ENCODE peak calls at places on chromosomes 6 and 20, in four cellular contexts. A is HepG2, X is WTC11, F is K562. D is an unnamed sample.

GRCh38 chr20:63819224-63819917 is 11.7 kb downstream of the ZBTB46 start:
- DNase-seq in A (peak; percentile 72), X (no peak), F (peak; percentile 61), D (peak; percentile 46)

GRCh38 chr6:99016355-99016754 is 68.6 kb upstream of the FBXL4 start:
- DNase-seq in A (no peak), X (no peak), F (no peak), D (no peak)

GRCh38 chr20:38144608-38145093 is 20.4 kb downstream of the TGM2 start:
- DNase-seq in A (no peak), X (no peak), F (no peak), D (no peak)

GRCh38 chr20:41048475-41049242 is 20.0 kb downstream of the TOP1 start:
- DNase-seq in A (no peak), X (no peak), F (no peak), D (no peak)

GRCh38 chr6:14317616-14318015 is 200.0 kb downstream of the CD83 start:
- DNase-seq in A (no peak), X (no peak), F (no peak), D (no peak)

GRCh38 chr20:18984238-18985200 is 170.9 kb downstream of the SCP2D1 start:
- DNase-seq in A (no peak), X (no peak), F (peak; percentile 22), D (no peak)

GRCh38 chr6:40804905-40805304 is 217.7 kb upstream of the LRFN2 start:
- DNase-seq in A (no peak), X (peak; percentile 33), F (no peak), D (peak; percentile 17)

GRCh38 chr6:113805836-113806500 is 51.2 kb upstream of the MARCKS start:
- DNase-seq in A (no peak), X (no peak), F (no peak), D (no peak)

GRCh38 chr6:30518505-30518850 is 29.2 kb downstream of the HLA-E start:
- DNase-seq in A (peak; percentile 20), X (no peak), F (no peak), D (no peak)

GRCh38 chr20:1651268-1651667 is 6.3 kb downstream of the SIRPG start:
- DNase-seq in A (no peak), X (no peak), F (no peak), D (no peak)

GRCh38 chr20:62122659-62123449 is 579 bp downstream of the LSM14B start:
- DNase-seq in A (no peak), X (no peak), F (peak; percentile 82), D (peak; percentile 21)

GRCh38 chr6:137432054-137432545 is 62.1 kb downstream of the OLIG3 start:
- DNase-seq in A (no peak), X (no peak), F (no peak), D (no peak)

GRCh38 chr6:138544521-138544920 is 45.2 kb upstream of the NHSL1 start:
- DNase-seq in A (no peak), X (no peak), F (no peak), D (no peak)

GRCh38 chr6:106315765-106316375 is 9.7 kb downstream of the ATG5 start:
- DNase-seq in A (no peak), X (no peak), F (peak; percentile 15), D (no peak)

GRCh38 chr6:42419490-42420280 is 32.0 kb downstream of the TRERF1 start:
- DNase-seq in A (no peak), X (no peak), F (no peak), D (no peak)

GRCh38 chr20:20212675-20213096 is 155.2 kb upstream of the INSM1 start:
- DNase-seq in A (no peak), X (no peak), F (no peak), D (no peak)

GRCh38 chr6:161542581-161542980 is 268.7 kb upstream of the AGPAT4 start:
- DNase-seq in A (no peak), X (no peak), F (no peak), D (no peak)

GRCh38 chr6:158718431-158719126 is 68.7 kb downstream of the SYTL3 start:
- DNase-seq in A (peak; percentile 38), X (peak; percentile 76), F (peak; percentile 66), D (peak; percentile 76)

GRCh38 chr6:15441215-15441868 is 195.5 kb downstream of the JARID2 start:
- DNase-seq in A (peak; percentile 65), X (peak; percentile 42), F (peak; percentile 50), D (peak; percentile 64)

GRCh38 chr6:75421316-75422023 is 72.1 kb downstream of the FILIP1 start:
- DNase-seq in A (no peak), X (no peak), F (no peak), D (no peak)

GRCh38 chr6:149484733-149485700 is at the start of gene ZC3H12D:
- DNase-seq in A (peak; percentile 91), X (no peak), F (no peak), D (no peak)

GRCh38 chr6:11263185-11263817 is 30.8 kb upstream of the NEDD9 start:
- DNase-seq in A (peak; percentile 44), X (no peak), F (no peak), D (no peak)

GRCh38 chr6:135030532-135031178 is 24.0 kb downstream of the HBS1L start:
- DNase-seq in A (no peak), X (no peak), F (no peak), D (no peak)

GRCh38 chr6:48447251-48447650 is 336.3 kb upstream of the PTCHD4 start:
- DNase-seq in A (no peak), X (no peak), F (no peak), D (no peak)

GRCh38 chr6:139265512-139266190 is 26.1 kb downstream of the TXLNB start:
- DNase-seq in A (no peak), X (no peak), F (no peak), D (no peak)

GRCh38 chr6:115514656-115515055 is 546.0 kb downstream of the FRK start:
- DNase-seq in A (no peak), X (no peak), F (no peak), D (no peak)

GRCh38 chr6:73285674-73286283 is 22.8 kb upstream of the KHDC1 start:
- DNase-seq in A (peak; percentile 25), X (no peak), F (peak; percentile 56), D (peak; percentile 44)

GRCh38 chr6:156748504-156748903 is 28.7 kb upstream of the ARID1B start:
- DNase-seq in A (no peak), X (no peak), F (no peak), D (no peak)

GRCh38 chr6:149840345-149841075 is 23.6 kb downstream of the LRP11 start:
- DNase-seq in A (peak; percentile 82), X (peak; percentile 79), F (peak; percentile 72), D (peak; percentile 71)

GRCh38 chr6:91653954-91654843 is 1067.3 kb upstream of the MAP3K7 start:
- DNase-seq in A (no peak), X (no peak), F (no peak), D (no peak)

GRCh38 chr6:43992783-43993505 is 134.3 kb downstream of the MRPL14 start:
- DNase-seq in A (no peak), X (no peak), F (no peak), D (no peak)
- TF ChIP-seq ELF4 in A (no peak), X (no peak), F (no peak), D (no peak)

DNA sequence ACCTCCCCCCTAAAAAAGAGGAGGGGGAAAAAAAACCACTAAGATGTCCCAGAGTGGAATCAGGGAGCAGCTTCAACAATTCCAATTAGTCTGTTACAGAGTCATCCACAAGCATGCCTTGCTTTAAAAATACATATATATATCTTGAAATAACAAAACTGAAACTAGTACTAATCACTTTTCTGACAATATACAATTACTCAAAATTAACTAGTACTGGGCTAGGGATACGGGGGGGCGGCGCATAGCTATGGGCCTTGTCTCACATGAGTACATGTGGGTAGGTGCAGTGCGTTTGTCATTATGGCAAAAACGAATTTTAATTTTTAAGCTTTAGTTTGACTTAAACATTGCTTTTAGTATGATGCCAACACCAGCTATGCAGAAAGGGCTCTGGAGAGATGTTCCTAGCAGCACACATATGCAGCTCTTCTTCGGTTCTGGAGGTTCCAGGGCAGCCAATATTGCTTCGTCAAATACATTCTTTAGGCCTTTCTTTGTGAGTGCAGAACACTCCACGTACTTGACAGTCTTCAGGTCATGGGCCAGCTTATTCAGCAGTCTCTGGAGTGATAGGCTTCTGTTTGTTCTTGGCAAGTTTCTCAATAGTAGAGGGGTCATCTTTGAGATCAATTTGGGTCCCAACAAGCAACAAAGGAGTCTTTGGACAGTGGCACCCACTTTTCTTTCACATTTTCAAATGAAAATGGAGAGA is 38.8 kb downstream of the ITCH start:
- DNase-seq in A (peak; percentile 44), X (no peak), F (no peak), D (no peak)
- TF ChIP-seq ELF4 in A (no peak), X (no peak), F (no peak), D (no peak)

DNA sequence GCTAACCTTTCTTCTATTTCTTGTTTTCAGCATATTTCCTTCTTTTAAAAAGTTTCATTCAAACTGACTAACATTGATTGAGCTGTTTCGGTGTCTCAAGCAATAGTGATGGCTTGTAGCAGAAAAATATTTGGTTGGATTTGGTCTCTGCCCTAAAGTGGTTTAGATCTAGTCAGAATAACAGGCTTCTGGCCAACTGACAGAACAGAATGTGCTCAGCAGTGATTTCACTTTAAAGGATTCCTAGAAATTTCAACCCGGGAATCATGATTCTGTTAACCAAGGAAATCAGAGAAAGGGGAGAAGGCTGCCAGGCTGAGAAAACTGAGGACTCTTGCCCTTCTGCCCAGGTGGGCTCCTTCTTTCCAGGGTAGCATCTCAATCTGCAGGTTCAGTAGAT is 16.6 kb upstream of the GSTA1 start:
- DNase-seq in A (no peak), X (no peak), F (no peak), D (no peak)
- TF ChIP-seq ELF4 in A (no peak), X (no peak), F (no peak), D (no peak)

GRCh38 chr20:46131396-46131795 is 13.3 kb downstream of the CD40 start:
- DNase-seq in A (no peak), X (no peak), F (no peak), D (no peak)

GRCh38 chr20:46133886-46134654 is 16.0 kb downstream of the CD40 start:
- DNase-seq in A (no peak), X (no peak), F (no peak), D (no peak)

GRCh38 chr20:46130534-46130933 is 12.4 kb downstream of the CD40 start:
- DNase-seq in A (no peak), X (no peak), F (no peak), D (no peak)

GRCh38 chr20:46134716-46135115 is 16.6 kb downstream of the CD40 start:
- DNase-seq in A (no peak), X (no peak), F (no peak), D (no peak)

DNA sequence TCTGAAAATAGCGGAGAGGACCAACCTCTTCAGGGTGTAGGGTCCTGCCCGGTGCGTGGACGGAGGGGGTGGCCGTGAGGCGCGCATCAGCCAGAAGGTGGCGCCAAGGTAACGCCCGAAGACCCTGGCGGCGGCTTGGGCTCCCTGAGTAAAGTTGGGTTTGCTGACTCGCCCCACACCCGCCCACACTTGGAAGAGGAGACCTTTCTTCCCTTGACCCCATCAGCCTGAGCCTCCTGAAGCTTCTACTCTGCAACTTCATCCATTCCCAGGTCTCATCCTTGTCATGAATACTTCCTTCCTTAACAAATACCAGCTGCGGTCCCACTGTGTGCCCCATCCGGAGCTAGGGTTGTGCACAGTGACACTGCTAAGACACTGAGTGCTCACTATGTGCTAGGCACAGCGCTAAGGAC is 14.6 kb downstream of the CD40 start:
- DNase-seq in A (peak; percentile 53), X (peak; percentile 86), F (peak; percentile 87), D (peak; percentile 85)
- TF ChIP-seq ELF4 in A (no peak), X (no peak), F (no peak), D (no peak)

GRCh38 chr6:3872370-3872854 is 23.2 kb downstream of the FAM50B start:
- DNase-seq in A (peak; percentile 46), X (no peak), F (no peak), D (no peak)
- TF ChIP-seq ELF4 in A (no peak), X (no peak), F (no peak), D (no peak)

D was measured in HEK293T.